ENCODE peak calls at places on chromosomes 6 and 20, in seven cellular contexts. B is T-helper 2 cell; E is ACHN; L is AG20443; K is left colon; Q is activated CD8-positive, alpha-beta memory T cell treated with anti-CD3 and anti-CD28 coated beads, Interleukin-2, amount 50 U/mL, for 4 hours; P is HT-29. Z is an unnamed sample.

GRCh38 chr20:12570371-12570770 is 438.4 kb upstream of the SPTLC3 start:
- DNase-seq in B (no peak), E (peak; percentile 61), L (no peak), K (peak; percentile 37), Q (no peak), P (peak; percentile 79), Z (no peak)

GRCh38 chr20:63254536-63255384 is 497 bp upstream of the NKAIN4 start:
- DNase-seq in B (no peak), E (no peak), L (no peak), K (no peak), Q (no peak), P (no peak), Z (no peak)

GRCh38 chr20:2301164-2301622 is 5.4 kb downstream of the TGM3 start:
- DNase-seq in B (no peak), E (no peak), L (no peak), K (no peak), Q (no peak), P (no peak), Z (no peak)

GRCh38 chr6:163415620-163416379 is 1.3 kb downstream of the QKI start:
- DNase-seq in B (peak; percentile 16), E (peak; percentile 57), L (peak; percentile 59), K (peak; percentile 42), Q (peak; percentile 30), P (no peak), Z (no peak)

GRCh38 chr6:39193201-39193791 is 36.0 kb downstream of the KCNK5 start:
- DNase-seq in B (no peak), E (no peak), L (no peak), K (no peak), Q (no peak), P (no peak), Z (no peak)

GRCh38 chr6:44667668-44668390 is 280.3 kb downstream of the CDC5L start:
- DNase-seq in B (peak; percentile 7), E (no peak), L (no peak), K (peak; percentile 55), Q (peak; percentile 41), P (peak; percentile 63), Z (no peak)

GRCh38 chr6:34343823-34344222 is 48.6 kb downstream of the NUDT3 start:
- DNase-seq in B (no peak), E (no peak), L (no peak), K (no peak), Q (no peak), P (no peak), Z (no peak)

GRCh38 chr6:109743739-109744138 is 52.6 kb downstream of the FIG4 start:
- DNase-seq in B (no peak), E (peak; percentile 53), L (peak; percentile 76), K (no peak), Q (no peak), P (no peak), Z (peak; percentile 31)

GRCh38 chr6:148999921-149000589 is 253.2 kb downstream of the UST start:
- DNase-seq in B (no peak), E (peak; percentile 88), L (peak; percentile 77), K (peak; percentile 25), Q (no peak), P (no peak), Z (peak; percentile 78)

Z was measured in astrocyte of the cerebellum.